ENCODE peak calls at places on chromosomes 7 and 10, in seven cellular contexts. Y is GM04503; F is activated CD4-positive, alpha-beta T cell treated with anti-CD3 and anti-CD28 coated beads, Interleukin-2, amount 10 ng/mL, durations not matched to agents 7 days and 5 days; B is LoVo; U is iPS-NIHi11; S is choroid plexus epithelial cell; E is HCT116. A is an unnamed sample.

GRCh38 chr7:138918756-138919155 is 62.4 kb downstream of the KIAA1549 start:
- DNase-seq in Y (no peak), F (no peak), B (no peak), U (no peak), S (no peak), E (no peak), A (no peak)

GRCh38 chr7:73663033-73663432 is 4.6 kb upstream of the VPS37D start:
- DNase-seq in Y (no peak), F (no peak), B (no peak), U (no peak), S (no peak), E (no peak), A (no peak)

GRCh38 chr7:142134944-142135343 is 23.4 kb downstream of the MGAM2 start:
- DNase-seq in Y (no peak), F (no peak), B (no peak), U (no peak), S (no peak), E (no peak), A (no peak)

GRCh38 chr10:103265712-103266329 is 11.1 kb upstream of the INA start:
- DNase-seq in Y (no peak), F (peak), B (peak), U (peak), S (peak), E (peak), A (peak)

GRCh38 chr10:14859775-14860174 is 18.9 kb upstream of the SUV39H2 start:
- DNase-seq in Y (no peak), F (no peak), B (no peak), U (no peak), S (no peak), E (no peak), A (peak)

GRCh38 chr10:43000021-43000411 is 76.9 kb upstream of the RET start:
- DNase-seq in Y (no peak), F (no peak), B (no peak), U (no peak), S (no peak), E (no peak), A (no peak)

GRCh38 chr10:115566867-115567266 is 473.7 kb downstream of the ATRNL1 start:
- DNase-seq in Y (no peak), F (no peak), B (no peak), U (no peak), S (no peak), E (no peak), A (no peak)

GRCh38 chr7:84055904-84056615 is 138.5 kb downstream of the SEMA3A start:
- DNase-seq in Y (no peak), F (no peak), B (peak), U (no peak), S (peak), E (no peak), A (peak)

GRCh38 chr7:47635091-47636090 is 53.5 kb upstream of the TNS3 start:
- DNase-seq in Y (no peak), F (no peak), B (peak), U (peak), S (no peak), E (no peak), A (no peak)

GRCh38 chr7:539731-540411 is 20.2 kb upstream of the PDGFA start:
- DNase-seq in Y (no peak), F (no peak), B (peak), U (peak), S (no peak), E (peak), A (peak)

GRCh38 chr7:14761506-14762296 is 140.8 kb downstream of the DGKB start:
- DNase-seq in Y (peak), F (no peak), B (no peak), U (no peak), S (peak), E (no peak), A (peak)

GRCh38 chr10:132493756-132494290 is 43.8 kb upstream of the INPP5A start:
- DNase-seq in Y (no peak), F (no peak), B (no peak), U (peak), S (no peak), E (no peak), A (no peak)

GRCh38 chr10:34580643-34581042 is 234.5 kb downstream of the PARD3 start:
- DNase-seq in Y (no peak), F (no peak), B (no peak), U (no peak), S (peak), E (no peak), A (peak)

GRCh38 chr7:90520484-90520883 is 51.0 kb downstream of the PTTG1IP2 start:
- DNase-seq in Y (no peak), F (no peak), B (no peak), U (no peak), S (peak), E (peak), A (peak)

GRCh38 chr7:79982151-79982770 is 152.4 kb upstream of the GNAI1 start:
- DNase-seq in Y (no peak), F (no peak), B (no peak), U (no peak), S (peak), E (no peak), A (peak)

GRCh38 chr7:136266457-136266856 is 289.3 kb upstream of the MTPN start:
- DNase-seq in Y (no peak), F (no peak), B (no peak), U (no peak), S (no peak), E (no peak), A (no peak)

GRCh38 chr10:131857156-131858117 is 43.4 kb upstream of the PPP2R2D start:
- DNase-seq in Y (no peak), F (no peak), B (no peak), U (no peak), S (no peak), E (no peak), A (no peak)

GRCh38 chr7:29494350-29494749 is 69.3 kb upstream of the PRR15 start:
- DNase-seq in Y (peak), F (no peak), B (no peak), U (no peak), S (peak), E (no peak), A (peak)

GRCh38 chr10:63523015-63523414 is 1.8 kb downstream of the REEP3 start:
- DNase-seq in Y (no peak), F (no peak), B (no peak), U (no peak), S (no peak), E (no peak), A (no peak)

GRCh38 chr10:116417821-116418220 is 9.8 kb upstream of the PNLIPRP3 start:
- DNase-seq in Y (no peak), F (no peak), B (no peak), U (no peak), S (no peak), E (no peak), A (no peak)

GRCh38 chr10:117946525-117947070 is 100.1 kb downstream of the RAB11FIP2 start:
- DNase-seq in Y (no peak), F (no peak), B (no peak), U (no peak), S (peak), E (peak), A (no peak)

GRCh38 chr10:60299961-60300883 is 89.5 kb downstream of the ANK3 start:
- DNase-seq in Y (no peak), F (no peak), B (no peak), U (peak), S (peak), E (no peak), A (peak)

GRCh38 chr7:135716677-135717238 is 11.2 kb downstream of the SLC13A4 start:
- DNase-seq in Y (peak), F (no peak), B (peak), U (no peak), S (peak), E (no peak), A (peak)

GRCh38 chr7:114921636-114922150 is at the start of gene MDFIC:
- DNase-seq in Y (no peak), F (no peak), B (no peak), U (peak), S (peak), E (no peak), A (peak)

GRCh38 chr10:3848768-3849643 is 64.0 kb upstream of the KLF6 start:
- DNase-seq in Y (no peak), F (no peak), B (no peak), U (no peak), S (peak), E (no peak), A (peak)

GRCh38 chr7:111860248-111860647 is 298.0 kb upstream of the IMMP2L start:
- DNase-seq in Y (no peak), F (peak), B (no peak), U (no peak), S (no peak), E (no peak), A (no peak)

GRCh38 chr10:3549118-3549517 is 235.9 kb downstream of the KLF6 start:
- DNase-seq in Y (no peak), F (no peak), B (no peak), U (no peak), S (no peak), E (no peak), A (no peak)